ENCODE peak calls at places on chromosomes 2 and 18, in eight cellular contexts. One of them, this sample, is unnamed.

GRCh38 chr2:175445276-175445675 is 263.8 kb upstream of the ATP5MC3 start:
- DNase-seq in cardiac muscle cell: no peak
- DNase-seq in substantia nigra: no peak
- DNase-seq in esophagus squamous epithelium: no peak
- DNase-seq in suprapubic skin: no peak
- DNase-seq in caudate nucleus: no peak
- DNase-seq in fibroblast of lung: no peak
- DNase-seq in H9: no peak
- DNase-seq in this sample: no peak

GRCh38 chr2:186590538-186591441 is 934 bp downstream of the ITGAV start:
- DNase-seq in cardiac muscle cell: peak; percentile 64
- DNase-seq in substantia nigra: peak; percentile 55
- DNase-seq in esophagus squamous epithelium: no peak
- DNase-seq in suprapubic skin: no peak
- DNase-seq in caudate nucleus: no peak
- DNase-seq in fibroblast of lung: peak; percentile 57
- DNase-seq in H9: no peak
- DNase-seq in this sample: no peak

GRCh38 chr2:128341621-128342020 is 23.0 kb upstream of the HS6ST1 start:
- DNase-seq in cardiac muscle cell: no peak
- DNase-seq in substantia nigra: no peak
- DNase-seq in esophagus squamous epithelium: no peak
- DNase-seq in suprapubic skin: no peak
- DNase-seq in caudate nucleus: no peak
- DNase-seq in fibroblast of lung: no peak
- DNase-seq in H9: no peak
- DNase-seq in this sample: no peak

GRCh38 chr18:24402209-24402785 is 4.7 kb upstream of the OSBPL1A start:
- DNase-seq in cardiac muscle cell: no peak
- DNase-seq in substantia nigra: no peak
- DNase-seq in esophagus squamous epithelium: no peak
- DNase-seq in suprapubic skin: no peak
- DNase-seq in caudate nucleus: no peak
- DNase-seq in fibroblast of lung: no peak
- DNase-seq in H9: peak; percentile 42
- DNase-seq in this sample: no peak

GRCh38 chr2:177419274-177419673 is 26.7 kb downstream of the AGPS start:
- DNase-seq in cardiac muscle cell: no peak
- DNase-seq in substantia nigra: no peak
- DNase-seq in esophagus squamous epithelium: no peak
- DNase-seq in suprapubic skin: no peak
- DNase-seq in caudate nucleus: no peak
- DNase-seq in fibroblast of lung: peak; percentile 80
- DNase-seq in H9: no peak
- DNase-seq in this sample: no peak

GRCh38 chr2:68936462-68936861 is 16.2 kb downstream of the GKN2 start:
- DNase-seq in cardiac muscle cell: no peak
- DNase-seq in substantia nigra: no peak
- DNase-seq in esophagus squamous epithelium: no peak
- DNase-seq in suprapubic skin: no peak
- DNase-seq in caudate nucleus: no peak
- DNase-seq in fibroblast of lung: no peak
- DNase-seq in H9: no peak
- DNase-seq in this sample: no peak

GRCh38 chr18:40431071-40431998 is 1523.7 kb upstream of the PIK3C3 start:
- DNase-seq in cardiac muscle cell: peak; percentile 9
- DNase-seq in substantia nigra: no peak
- DNase-seq in esophagus squamous epithelium: no peak
- DNase-seq in suprapubic skin: no peak
- DNase-seq in caudate nucleus: no peak
- DNase-seq in fibroblast of lung: peak; percentile 9
- DNase-seq in H9: no peak
- DNase-seq in this sample: no peak

GRCh38 chr18:13895505-13896033 is 19.8 kb downstream of the MC2R start:
- DNase-seq in cardiac muscle cell: no peak
- DNase-seq in substantia nigra: no peak
- DNase-seq in esophagus squamous epithelium: no peak
- DNase-seq in suprapubic skin: no peak
- DNase-seq in caudate nucleus: no peak
- DNase-seq in fibroblast of lung: no peak
- DNase-seq in H9: no peak
- DNase-seq in this sample: no peak

GRCh38 chr2:197615033-197615652 is 60.2 kb downstream of the RFTN2 start:
- DNase-seq in cardiac muscle cell: no peak
- DNase-seq in substantia nigra: no peak
- DNase-seq in esophagus squamous epithelium: no peak
- DNase-seq in suprapubic skin: no peak
- DNase-seq in caudate nucleus: no peak
- DNase-seq in fibroblast of lung: no peak
- DNase-seq in H9: no peak
- DNase-seq in this sample: no peak

GRCh38 chr18:45014047-45014501 is 333.4 kb downstream of the SETBP1 start:
- DNase-seq in cardiac muscle cell: no peak
- DNase-seq in substantia nigra: no peak
- DNase-seq in esophagus squamous epithelium: no peak
- DNase-seq in suprapubic skin: no peak
- DNase-seq in caudate nucleus: no peak
- DNase-seq in fibroblast of lung: peak; percentile 72
- DNase-seq in H9: peak; percentile 60
- DNase-seq in this sample: no peak

GRCh38 chr2:210440206-210440605 is 36.4 kb downstream of the LANCL1 start:
- DNase-seq in cardiac muscle cell: no peak
- DNase-seq in substantia nigra: no peak
- DNase-seq in esophagus squamous epithelium: no peak
- DNase-seq in suprapubic skin: no peak
- DNase-seq in caudate nucleus: no peak
- DNase-seq in fibroblast of lung: no peak
- DNase-seq in H9: no peak
- DNase-seq in this sample: no peak

GRCh38 chr2:102106133-102106556 is 36.4 kb upstream of the IL1R1 start:
- DNase-seq in cardiac muscle cell: no peak
- DNase-seq in substantia nigra: no peak
- DNase-seq in esophagus squamous epithelium: no peak
- DNase-seq in suprapubic skin: no peak
- DNase-seq in caudate nucleus: no peak
- DNase-seq in fibroblast of lung: peak; percentile 95
- DNase-seq in H9: no peak
- DNase-seq in this sample: no peak

GRCh38 chr2:65320042-65320711 is 92.5 kb downstream of the ACTR2 start:
- DNase-seq in cardiac muscle cell: no peak
- DNase-seq in substantia nigra: no peak
- DNase-seq in esophagus squamous epithelium: no peak
- DNase-seq in suprapubic skin: no peak
- DNase-seq in caudate nucleus: no peak
- DNase-seq in fibroblast of lung: peak; percentile 88
- DNase-seq in H9: no peak
- DNase-seq in this sample: no peak

DNA sequence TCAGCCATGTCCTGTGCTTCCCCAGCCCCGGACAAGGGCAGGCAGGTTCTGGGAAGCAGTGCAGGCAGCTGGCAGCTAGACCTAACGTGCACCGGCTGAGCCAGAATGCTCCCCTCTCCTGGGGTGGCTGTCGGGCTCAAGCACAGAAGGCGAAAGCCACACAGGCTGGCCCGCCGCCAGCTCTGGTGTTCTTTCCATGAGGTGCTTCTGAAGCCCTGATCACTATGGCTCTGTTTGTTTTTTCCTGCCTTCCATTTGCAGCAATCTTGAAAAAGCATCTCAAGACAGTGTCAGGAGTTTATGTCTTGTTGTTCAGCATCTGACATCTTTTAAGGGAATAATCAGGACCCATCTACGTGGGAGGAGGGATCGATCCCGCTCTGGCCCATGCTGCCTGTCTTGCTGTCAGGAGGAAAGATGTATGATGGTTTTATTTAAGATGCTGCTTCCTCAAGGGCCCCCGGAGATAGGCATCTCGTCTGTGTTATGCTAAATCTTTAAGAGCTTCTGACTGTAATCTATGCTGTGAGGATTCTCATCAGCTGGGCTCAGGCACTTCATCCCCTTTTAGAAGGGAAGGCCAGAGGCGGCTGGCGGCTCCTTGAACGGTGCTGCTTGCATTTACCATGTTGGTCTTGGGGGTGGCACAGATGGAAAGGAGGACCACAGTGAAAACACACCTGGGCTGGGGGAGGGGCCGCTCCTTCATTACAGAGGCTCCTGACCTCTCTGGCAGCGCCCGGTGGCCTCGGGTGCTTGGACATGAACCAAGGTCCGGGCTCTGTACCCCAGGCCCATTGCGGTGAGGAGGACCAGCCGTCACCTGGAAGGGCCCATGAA is 118.5 kb upstream of the HDAC4 start:
- DNase-seq in cardiac muscle cell: no peak
- DNase-seq in substantia nigra: no peak
- DNase-seq in esophagus squamous epithelium: no peak
- DNase-seq in suprapubic skin: no peak
- DNase-seq in caudate nucleus: no peak
- DNase-seq in fibroblast of lung: no peak
- DNase-seq in H9: no peak
- DNase-seq in this sample: peak; percentile 27
- H3K27ac ChIP-seq in cardiac muscle cell: no peak overlapping the region
- H3K27ac ChIP-seq in substantia nigra: no peak overlapping the region
- H3K27ac ChIP-seq in esophagus squamous epithelium: no peak overlapping the region
- H3K27ac ChIP-seq in suprapubic skin: no peak overlapping the region
- H3K27ac ChIP-seq in caudate nucleus: no peak overlapping the region
- H3K27ac ChIP-seq in fibroblast of lung: no peak overlapping the region
- H3K27ac ChIP-seq in H9: no peak overlapping the region
- H3K27ac ChIP-seq in this sample: no peak overlapping the region

GRCh38 chr2:105373344-105373781 is 25.5 kb downstream of the FHL2 start:
- DNase-seq in cardiac muscle cell: no peak
- DNase-seq in substantia nigra: no peak
- DNase-seq in esophagus squamous epithelium: no peak
- DNase-seq in suprapubic skin: no peak
- DNase-seq in caudate nucleus: no peak
- DNase-seq in fibroblast of lung: peak; percentile 83
- DNase-seq in H9: no peak
- DNase-seq in this sample: no peak
- H3K27ac ChIP-seq in cardiac muscle cell: peak overlapping the region; percentile 80
- H3K27ac ChIP-seq in substantia nigra: no peak overlapping the region
- H3K27ac ChIP-seq in esophagus squamous epithelium: peak overlapping the region; percentile 87
- H3K27ac ChIP-seq in suprapubic skin: peak overlapping the region; percentile 87
- H3K27ac ChIP-seq in caudate nucleus: no peak overlapping the region
- H3K27ac ChIP-seq in fibroblast of lung: peak overlapping the region; percentile 88
- H3K27ac ChIP-seq in H9: no peak overlapping the region
- H3K27ac ChIP-seq in this sample: no peak overlapping the region

GRCh38 chr2:85273732-85274731 is 53.8 kb downstream of the TGOLN2 start:
- DNase-seq in cardiac muscle cell: peak; percentile 21
- DNase-seq in substantia nigra: no peak
- DNase-seq in esophagus squamous epithelium: no peak
- DNase-seq in suprapubic skin: no peak
- DNase-seq in caudate nucleus: no peak
- DNase-seq in fibroblast of lung: peak; percentile 70
- DNase-seq in H9: no peak
- DNase-seq in this sample: no peak

GRCh38 chr2:85272357-85272756 is 55.4 kb downstream of the TGOLN2 start:
- DNase-seq in cardiac muscle cell: no peak
- DNase-seq in substantia nigra: no peak
- DNase-seq in esophagus squamous epithelium: no peak
- DNase-seq in suprapubic skin: no peak
- DNase-seq in caudate nucleus: no peak
- DNase-seq in fibroblast of lung: no peak
- DNase-seq in H9: no peak
- DNase-seq in this sample: no peak

GRCh38 chr2:85265304-85265703 is 62.5 kb downstream of the TGOLN2 start:
- DNase-seq in cardiac muscle cell: no peak
- DNase-seq in substantia nigra: no peak
- DNase-seq in esophagus squamous epithelium: no peak
- DNase-seq in suprapubic skin: no peak
- DNase-seq in caudate nucleus: no peak
- DNase-seq in fibroblast of lung: no peak
- DNase-seq in H9: no peak
- DNase-seq in this sample: no peak

GRCh38 chr2:85266424-85267041 is 61.3 kb downstream of the TGOLN2 start:
- DNase-seq in cardiac muscle cell: peak; percentile 61
- DNase-seq in substantia nigra: peak; percentile 5
- DNase-seq in esophagus squamous epithelium: no peak
- DNase-seq in suprapubic skin: peak; percentile 89
- DNase-seq in caudate nucleus: peak; percentile 35
- DNase-seq in fibroblast of lung: peak; percentile 67
- DNase-seq in H9: peak; percentile 82
- DNase-seq in this sample: peak; percentile 76

GRCh38 chr2:85269959-85270358 is 57.8 kb downstream of the TGOLN2 start:
- DNase-seq in cardiac muscle cell: peak; percentile 23
- DNase-seq in substantia nigra: no peak
- DNase-seq in esophagus squamous epithelium: no peak
- DNase-seq in suprapubic skin: no peak
- DNase-seq in caudate nucleus: no peak
- DNase-seq in fibroblast of lung: no peak
- DNase-seq in H9: no peak
- DNase-seq in this sample: no peak
- H3K27ac ChIP-seq in cardiac muscle cell: peak overlapping the region; percentile 35
- H3K27ac ChIP-seq in substantia nigra: no peak overlapping the region
- H3K27ac ChIP-seq in esophagus squamous epithelium: peak overlapping the region; percentile 31
- H3K27ac ChIP-seq in suprapubic skin: no peak overlapping the region
- H3K27ac ChIP-seq in caudate nucleus: no peak overlapping the region
- H3K27ac ChIP-seq in fibroblast of lung: no peak overlapping the region
- H3K27ac ChIP-seq in H9: no peak overlapping the region
- H3K27ac ChIP-seq in this sample: peak overlapping the region; percentile 54

GRCh38 chr18:74945774-74946545 is 263.0 kb downstream of the PTGR3 start:
- DNase-seq in cardiac muscle cell: no peak
- DNase-seq in substantia nigra: no peak
- DNase-seq in esophagus squamous epithelium: no peak
- DNase-seq in suprapubic skin: no peak
- DNase-seq in caudate nucleus: no peak
- DNase-seq in fibroblast of lung: no peak
- DNase-seq in H9: no peak
- DNase-seq in this sample: no peak

GRCh38 chr18:74947417-74947816 is 261.5 kb downstream of the PTGR3 start:
- DNase-seq in cardiac muscle cell: no peak
- DNase-seq in substantia nigra: no peak
- DNase-seq in esophagus squamous epithelium: no peak
- DNase-seq in suprapubic skin: no peak
- DNase-seq in caudate nucleus: no peak
- DNase-seq in fibroblast of lung: no peak
- DNase-seq in H9: no peak
- DNase-seq in this sample: no peak

GRCh38 chr18:74947875-74948274 is 261.1 kb downstream of the PTGR3 start:
- DNase-seq in cardiac muscle cell: no peak
- DNase-seq in substantia nigra: no peak
- DNase-seq in esophagus squamous epithelium: no peak
- DNase-seq in suprapubic skin: no peak
- DNase-seq in caudate nucleus: no peak
- DNase-seq in fibroblast of lung: no peak
- DNase-seq in H9: no peak
- DNase-seq in this sample: no peak

GRCh38 chr18:74944676-74945075 is 264.3 kb downstream of the PTGR3 start:
- DNase-seq in cardiac muscle cell: no peak
- DNase-seq in substantia nigra: no peak
- DNase-seq in esophagus squamous epithelium: no peak
- DNase-seq in suprapubic skin: no peak
- DNase-seq in caudate nucleus: no peak
- DNase-seq in fibroblast of lung: no peak
- DNase-seq in H9: no peak
- DNase-seq in this sample: no peak

GRCh38 chr18:74946646-74947045 is 262.3 kb downstream of the PTGR3 start:
- DNase-seq in cardiac muscle cell: no peak
- DNase-seq in substantia nigra: no peak
- DNase-seq in esophagus squamous epithelium: no peak
- DNase-seq in suprapubic skin: no peak
- DNase-seq in caudate nucleus: no peak
- DNase-seq in fibroblast of lung: no peak
- DNase-seq in H9: no peak
- DNase-seq in this sample: no peak
- H3K27ac ChIP-seq in cardiac muscle cell: no peak overlapping the region
- H3K27ac ChIP-seq in substantia nigra: no peak overlapping the region
- H3K27ac ChIP-seq in esophagus squamous epithelium: no peak overlapping the region
- H3K27ac ChIP-seq in suprapubic skin: no peak overlapping the region
- H3K27ac ChIP-seq in caudate nucleus: no peak overlapping the region
- H3K27ac ChIP-seq in fibroblast of lung: no peak overlapping the region
- H3K27ac ChIP-seq in H9: no peak overlapping the region
- H3K27ac ChIP-seq in this sample: no peak overlapping the region

This sample was measured in right lobe of liver.